ENCODE peak calls at places on chromosomes 4 and X, in eight cellular contexts. O is T-cell; W is EL; L is GM06990; S is stimulated activated naive CD8-positive, alpha-beta T cell treated with anti-CD3 and anti-CD28 coated beads, Interleukin-15, Interleukin-2, amounts not matched to agents 100 U/mL and 50 U/mL, for 24 hours; U is germinal center; I is central memory CD4-positive, alpha-beta T cell; P is erythroblast. E is an unnamed sample.

GRCh38 chrX:132059973-132060540 is 37.0 kb downstream of the STK26 start:
- DNase-seq in O (no peak), W (no peak), L (no peak), S (no peak), U (no peak), I (no peak), P (no peak), E (no peak)

GRCh38 chr4:3629665-3630064 is 97.4 kb upstream of the LRPAP1 start:
- DNase-seq in O (no peak), W (no peak), L (no peak), S (no peak), U (no peak), I (no peak), P (no peak), E (no peak)

GRCh38 chrX:124940536-124940935 is 379.1 kb upstream of the TEX13C start:
- DNase-seq in O (no peak), W (no peak), L (no peak), S (no peak), U (no peak), I (no peak), P (no peak), E (no peak)

GRCh38 chr4:98706935-98707334 is 48.5 kb upstream of the TSPAN5 start:
- DNase-seq in O (no peak), W (no peak), L (no peak), S (no peak), U (no peak), I (no peak), P (no peak), E (no peak)

GRCh38 chr4:134201216-134202098 is at the start of gene PABPC4L:
- DNase-seq in O (no peak), W (peak), L (no peak), S (no peak), U (no peak), I (no peak), P (no peak), E (no peak)

GRCh38 chr4:91436556-91436955 is 867.2 kb upstream of the GRID2 start:
- DNase-seq in O (no peak), W (no peak), L (no peak), S (no peak), U (no peak), I (no peak), P (no peak), E (no peak)

GRCh38 chr4:84892950-84893349 is 73.5 kb downstream of the WDFY3 start:
- DNase-seq in O (no peak), W (no peak), L (no peak), S (no peak), U (no peak), I (no peak), P (no peak), E (no peak)

GRCh38 chr4:185358514-185359433 is 37.0 kb downstream of the LRP2BP start:
- DNase-seq in O (no peak), W (peak), L (no peak), S (no peak), U (no peak), I (no peak), P (peak), E (no peak)

GRCh38 chr4:39574946-39575345 is 47.7 kb upstream of the UGDH start:
- DNase-seq in O (no peak), W (no peak), L (no peak), S (no peak), U (no peak), I (no peak), P (no peak), E (no peak)

GRCh38 chr4:15240764-15241163 is 187.1 kb upstream of the C1QTNF7 start:
- DNase-seq in O (no peak), W (peak), L (no peak), S (no peak), U (no peak), I (no peak), P (no peak), E (no peak)

GRCh38 chr4:152014280-152014679 is 253.5 kb upstream of the GATB start:
- DNase-seq in O (peak), W (no peak), L (peak), S (peak), U (peak), I (peak), P (peak), E (no peak)

GRCh38 chr4:174522183-174523002 is at the start of gene HPGD:
- DNase-seq in O (peak), W (peak), L (peak), S (peak), U (peak), I (peak), P (peak), E (no peak)

GRCh38 chrX:150049647-150050046 is 111.4 kb upstream of the EOLA2 start:
- DNase-seq in O (no peak), W (peak), L (no peak), S (no peak), U (no peak), I (no peak), P (no peak), E (no peak)

GRCh38 chr4:93834371-93835066 is 6.0 kb downstream of the ATOH1 start:
- DNase-seq in O (no peak), W (no peak), L (no peak), S (no peak), U (no peak), I (no peak), P (no peak), E (no peak)

GRCh38 chrX:32576885-32577284 is 634.5 kb downstream of the DMD start:
- DNase-seq in O (no peak), W (no peak), L (no peak), S (no peak), U (no peak), I (no peak), P (no peak), E (no peak)